ENCODE peak calls at places on chromosomes 3 and 15, in six cellular contexts. One of them, this sample, is unnamed.

GRCh38 chr3:29334652-29335189 is 53.9 kb downstream of the RBMS3 start:
- DNase-seq in ovary: no peak
- DNase-seq in hepatocyte: no peak
- DNase-seq in tibial artery: no peak
- DNase-seq in neural progenitor cell: no peak
- DNase-seq in transverse colon: no peak
- DNase-seq in this sample: no peak

GRCh38 chr15:101255066-101255415 is 3.2 kb upstream of the CHSY1 start:
- DNase-seq in ovary: no peak
- DNase-seq in hepatocyte: no peak
- DNase-seq in tibial artery: no peak
- DNase-seq in neural progenitor cell: no peak
- DNase-seq in transverse colon: no peak
- DNase-seq in this sample: no peak

GRCh38 chr3:192772495-192772894 is 45.2 kb upstream of the FGF12 start:
- DNase-seq in ovary: no peak
- DNase-seq in hepatocyte: peak; percentile 61
- DNase-seq in tibial artery: no peak
- DNase-seq in neural progenitor cell: peak; percentile 61
- DNase-seq in transverse colon: no peak
- DNase-seq in this sample: peak; percentile 34

GRCh38 chr3:169387751-169388696 is 275.5 kb downstream of the MECOM start:
- DNase-seq in ovary: no peak
- DNase-seq in hepatocyte: peak; percentile 28
- DNase-seq in tibial artery: peak; percentile 64
- DNase-seq in neural progenitor cell: peak; percentile 22
- DNase-seq in transverse colon: peak; percentile 69
- DNase-seq in this sample: peak; percentile 78

GRCh38 chr3:9780451-9780797 is 10.7 kb upstream of the CAMK1 start:
- DNase-seq in ovary: no peak
- DNase-seq in hepatocyte: no peak
- DNase-seq in tibial artery: no peak
- DNase-seq in neural progenitor cell: no peak
- DNase-seq in transverse colon: no peak
- DNase-seq in this sample: no peak

GRCh38 chr3:184738982-184739381 is 27.1 kb upstream of the MAGEF1 start:
- DNase-seq in ovary: peak; percentile 2
- DNase-seq in hepatocyte: no peak
- DNase-seq in tibial artery: no peak
- DNase-seq in neural progenitor cell: no peak
- DNase-seq in transverse colon: no peak
- DNase-seq in this sample: no peak

GRCh38 chr3:39408493-39409372 is 2.2 kb downstream of the RPSA start:
- DNase-seq in ovary: no peak
- DNase-seq in hepatocyte: no peak
- DNase-seq in tibial artery: no peak
- DNase-seq in neural progenitor cell: no peak
- DNase-seq in transverse colon: no peak
- DNase-seq in this sample: no peak

GRCh38 chr3:50245251-50245745 is 9.3 kb downstream of the GNAI2 start:
- DNase-seq in ovary: no peak
- DNase-seq in hepatocyte: no peak
- DNase-seq in tibial artery: no peak
- DNase-seq in neural progenitor cell: peak; percentile 32
- DNase-seq in transverse colon: no peak
- DNase-seq in this sample: no peak

GRCh38 chr3:72247645-72248388 is 462.9 kb upstream of the PROK2 start:
- DNase-seq in ovary: no peak
- DNase-seq in hepatocyte: no peak
- DNase-seq in tibial artery: no peak
- DNase-seq in neural progenitor cell: no peak
- DNase-seq in transverse colon: no peak
- DNase-seq in this sample: no peak

GRCh38 chr3:37443363-37444035 is 269.1 kb upstream of the LRRFIP2 start:
- DNase-seq in ovary: no peak
- DNase-seq in hepatocyte: no peak
- DNase-seq in tibial artery: no peak
- DNase-seq in neural progenitor cell: no peak
- DNase-seq in transverse colon: no peak
- DNase-seq in this sample: no peak

GRCh38 chr3:6799264-6799915 is 61.5 kb upstream of the GRM7 start:
- DNase-seq in ovary: no peak
- DNase-seq in hepatocyte: peak; percentile 72
- DNase-seq in tibial artery: no peak
- DNase-seq in neural progenitor cell: peak; percentile 61
- DNase-seq in transverse colon: peak; percentile 50
- DNase-seq in this sample: peak; percentile 10

GRCh38 chr3:171339606-171340005 is 120.6 kb downstream of the TNIK start:
- DNase-seq in ovary: no peak
- DNase-seq in hepatocyte: no peak
- DNase-seq in tibial artery: no peak
- DNase-seq in neural progenitor cell: no peak
- DNase-seq in transverse colon: peak; percentile 76
- DNase-seq in this sample: no peak

GRCh38 chr3:57060089-57060829 is at the start of gene SPATA12:
- DNase-seq in ovary: peak; percentile 58
- DNase-seq in hepatocyte: peak; percentile 91
- DNase-seq in tibial artery: peak; percentile 83
- DNase-seq in neural progenitor cell: peak; percentile 72
- DNase-seq in transverse colon: peak; percentile 85
- DNase-seq in this sample: no peak

GRCh38 chr15:40235201-40235890 is 3.5 kb upstream of the PAK6 start:
- DNase-seq in ovary: no peak
- DNase-seq in hepatocyte: no peak
- DNase-seq in tibial artery: no peak
- DNase-seq in neural progenitor cell: no peak
- DNase-seq in transverse colon: no peak
- DNase-seq in this sample: no peak

GRCh38 chr3:121651684-121652083 is 9.0 kb downstream of the HCLS1 start:
- DNase-seq in ovary: no peak
- DNase-seq in hepatocyte: no peak
- DNase-seq in tibial artery: no peak
- DNase-seq in neural progenitor cell: no peak
- DNase-seq in transverse colon: no peak
- DNase-seq in this sample: no peak

GRCh38 chr15:49868348-49868747 is 247.5 kb downstream of the DTWD1 start:
- DNase-seq in ovary: no peak
- DNase-seq in hepatocyte: no peak
- DNase-seq in tibial artery: no peak
- DNase-seq in neural progenitor cell: no peak
- DNase-seq in transverse colon: no peak
- DNase-seq in this sample: no peak

GRCh38 chr3:62237296-62237948 is 135.9 kb downstream of the FEZF2 start:
- DNase-seq in ovary: no peak
- DNase-seq in hepatocyte: no peak
- DNase-seq in tibial artery: no peak
- DNase-seq in neural progenitor cell: no peak
- DNase-seq in transverse colon: no peak
- DNase-seq in this sample: no peak

GRCh38 chr3:47016086-47016933 is 36.8 kb downstream of the NBEAL2 start:
- DNase-seq in ovary: no peak
- DNase-seq in hepatocyte: no peak
- DNase-seq in tibial artery: no peak
- DNase-seq in neural progenitor cell: no peak
- DNase-seq in transverse colon: no peak
- DNase-seq in this sample: no peak

GRCh38 chr15:77454265-77454664 is 33.6 kb downstream of the HMG20A start:
- DNase-seq in ovary: no peak
- DNase-seq in hepatocyte: no peak
- DNase-seq in tibial artery: no peak
- DNase-seq in neural progenitor cell: no peak
- DNase-seq in transverse colon: no peak
- DNase-seq in this sample: no peak

GRCh38 chr3:132318451-132318850 is 1.2 kb downstream of the ACP3 start:
- DNase-seq in ovary: no peak
- DNase-seq in hepatocyte: no peak
- DNase-seq in tibial artery: no peak
- DNase-seq in neural progenitor cell: no peak
- DNase-seq in transverse colon: no peak
- DNase-seq in this sample: no peak
- H3K4me3 ChIP-seq in ovary: no peak overlapping the region
- H3K4me3 ChIP-seq in hepatocyte: no peak overlapping the region
- H3K4me3 ChIP-seq in tibial artery: no peak overlapping the region
- H3K4me3 ChIP-seq in neural progenitor cell: no peak overlapping the region
- H3K4me3 ChIP-seq in transverse colon: no peak overlapping the region
- H3K4me3 ChIP-seq in this sample: peak overlapping the region; percentile 24

GRCh38 chr3:107881517-107881916 is 209.3 kb downstream of the CD47 start:
- DNase-seq in ovary: no peak
- DNase-seq in hepatocyte: no peak
- DNase-seq in tibial artery: no peak
- DNase-seq in neural progenitor cell: no peak
- DNase-seq in transverse colon: no peak
- DNase-seq in this sample: no peak

GRCh38 chr3:107884028-107884427 is 206.8 kb downstream of the CD47 start:
- DNase-seq in ovary: no peak
- DNase-seq in hepatocyte: no peak
- DNase-seq in tibial artery: no peak
- DNase-seq in neural progenitor cell: no peak
- DNase-seq in transverse colon: no peak
- DNase-seq in this sample: no peak

GRCh38 chr3:107882881-107883280 is 207.9 kb downstream of the CD47 start:
- DNase-seq in ovary: no peak
- DNase-seq in hepatocyte: no peak
- DNase-seq in tibial artery: no peak
- DNase-seq in neural progenitor cell: no peak
- DNase-seq in transverse colon: no peak
- DNase-seq in this sample: no peak

GRCh38 chr3:107882261-107882660 is 208.6 kb downstream of the CD47 start:
- DNase-seq in ovary: no peak
- DNase-seq in hepatocyte: no peak
- DNase-seq in tibial artery: no peak
- DNase-seq in neural progenitor cell: no peak
- DNase-seq in transverse colon: no peak
- DNase-seq in this sample: no peak

DNA sequence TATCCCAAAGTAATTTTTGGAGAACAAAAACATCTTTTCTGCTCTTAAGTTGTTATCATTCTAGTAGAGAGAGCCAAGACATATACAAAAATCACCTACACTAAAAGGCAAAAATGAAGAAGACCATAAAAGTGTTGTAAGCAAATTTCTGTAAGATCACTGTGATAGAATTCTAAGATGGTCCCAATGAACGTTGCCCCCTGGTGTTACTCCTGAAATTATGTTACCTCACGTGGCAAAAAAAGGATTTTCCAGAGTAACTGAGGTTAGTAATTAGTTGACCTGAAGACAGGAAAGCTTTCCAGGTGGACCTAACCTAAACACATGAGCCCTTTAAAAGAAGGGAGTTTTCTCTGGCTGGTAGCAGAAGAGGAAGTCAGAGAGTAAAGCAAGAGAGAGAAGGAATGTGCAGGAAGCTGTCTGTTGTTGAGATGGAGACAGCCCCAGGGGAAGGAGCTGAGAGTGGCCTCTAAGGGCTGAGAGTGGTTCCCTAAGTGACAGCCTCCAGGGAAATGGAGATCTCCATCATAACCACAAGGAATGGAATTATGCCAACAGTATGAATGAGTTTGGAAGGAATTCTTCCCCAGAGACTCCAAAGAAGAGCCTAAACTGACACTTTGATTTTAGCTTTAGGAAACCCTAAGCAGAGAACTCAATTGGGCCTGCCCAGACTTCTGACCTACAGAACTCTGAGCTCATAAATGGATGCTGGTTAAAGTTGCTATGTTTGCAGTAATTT is 205.9 kb downstream of the CD47 start:
- DNase-seq in ovary: no peak
- DNase-seq in hepatocyte: no peak
- DNase-seq in tibial artery: no peak
- DNase-seq in neural progenitor cell: peak; percentile 11
- DNase-seq in transverse colon: no peak
- DNase-seq in this sample: no peak
- TF ChIP-seq CTCF in ovary: no peak
- TF ChIP-seq CTCF in hepatocyte: no peak
- TF ChIP-seq CTCF in tibial artery: no peak
- TF ChIP-seq CTCF in neural progenitor cell: peak; percentile 41
- TF ChIP-seq CTCF in transverse colon: no peak
- TF ChIP-seq CTCF in this sample: peak; percentile 29

GRCh38 chr3:27720029-27720518 is 2.0 kb downstream of the EOMES start:
- DNase-seq in ovary: no peak
- DNase-seq in hepatocyte: no peak
- DNase-seq in tibial artery: no peak
- DNase-seq in neural progenitor cell: no peak
- DNase-seq in transverse colon: no peak
- DNase-seq in this sample: no peak

GRCh38 chr3:27719306-27720003 is 2.7 kb downstream of the EOMES start:
- DNase-seq in ovary: no peak
- DNase-seq in hepatocyte: no peak
- DNase-seq in tibial artery: no peak
- DNase-seq in neural progenitor cell: no peak
- DNase-seq in transverse colon: no peak
- DNase-seq in this sample: no peak

GRCh38 chr3:27722957-27723802 is 1.1 kb upstream of the EOMES start:
- DNase-seq in ovary: no peak
- DNase-seq in hepatocyte: no peak
- DNase-seq in tibial artery: no peak
- DNase-seq in neural progenitor cell: peak; percentile 59
- DNase-seq in transverse colon: no peak
- DNase-seq in this sample: no peak

GRCh38 chr3:27721717-27722564 is at the start of gene EOMES:
- DNase-seq in ovary: no peak
- DNase-seq in hepatocyte: peak; percentile 44
- DNase-seq in tibial artery: no peak
- DNase-seq in neural progenitor cell: peak; percentile 89
- DNase-seq in transverse colon: peak; percentile 42
- DNase-seq in this sample: peak; percentile 60

DNA sequence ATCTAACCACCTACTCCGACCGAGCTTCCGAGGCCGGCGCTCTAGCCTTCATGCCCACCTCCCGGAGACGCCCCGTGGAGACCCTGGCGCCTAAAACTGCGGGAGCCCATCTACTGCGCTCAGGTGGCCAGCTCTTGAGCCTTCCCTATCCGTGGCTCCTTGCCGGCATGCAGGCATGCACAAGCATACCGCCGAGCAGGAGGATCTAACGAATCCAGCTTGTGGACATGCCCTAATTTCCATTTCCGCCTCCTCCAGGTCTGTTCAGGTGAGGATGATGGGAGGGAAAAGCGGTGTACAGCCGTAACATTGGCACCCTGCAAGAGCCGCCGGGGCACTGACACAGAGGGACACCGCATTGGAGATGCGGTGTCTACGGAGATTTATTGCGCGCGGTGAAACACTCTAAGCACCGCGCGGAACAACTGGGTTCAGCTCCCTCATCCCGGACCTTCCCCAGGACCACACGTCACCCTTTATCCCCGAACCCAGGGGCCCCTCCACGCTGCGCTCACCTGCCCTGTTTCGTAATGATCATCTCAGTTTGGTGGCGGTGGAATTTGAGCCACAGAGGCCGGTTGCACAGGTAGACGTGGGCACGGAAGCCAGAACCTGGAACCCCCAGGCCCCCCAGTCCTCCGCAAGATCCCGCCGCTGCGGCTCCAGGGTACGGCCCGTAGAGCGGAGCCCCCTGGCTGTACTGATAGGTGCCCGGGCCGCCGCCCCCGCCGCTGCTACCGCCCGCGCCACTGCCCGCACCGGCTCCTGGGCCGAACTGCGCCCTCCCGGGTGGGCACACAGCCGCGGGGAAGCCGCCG is 1.0 kb downstream of the EOMES start:
- DNase-seq in ovary: no peak
- DNase-seq in hepatocyte: no peak
- DNase-seq in tibial artery: no peak
- DNase-seq in neural progenitor cell: peak; percentile 64
- DNase-seq in transverse colon: no peak
- DNase-seq in this sample: peak; percentile 28
- H3K27me3 ChIP-seq in ovary: no peaks in the 10 kb centered on the region
- H3K27me3 ChIP-seq in hepatocyte: peaks cover 98% of the 10 kb centered on the region
- H3K27me3 ChIP-seq in tibial artery: peaks cover 97% of the 10 kb centered on the region
- H3K27me3 ChIP-seq in neural progenitor cell: peaks cover 100% of the 10 kb centered on the region
- H3K27me3 ChIP-seq in transverse colon: peaks cover 100% of the 10 kb centered on the region
- H3K27me3 ChIP-seq in this sample: peaks cover 100% of the 10 kb centered on the region

GRCh38 chr3:43031490-43032216 is 52.5 kb downstream of the GASK1A start:
- DNase-seq in ovary: no peak
- DNase-seq in hepatocyte: no peak
- DNase-seq in tibial artery: peak; percentile 48
- DNase-seq in neural progenitor cell: no peak
- DNase-seq in transverse colon: no peak
- DNase-seq in this sample: no peak
- H3K4me3 ChIP-seq in ovary: no peak overlapping the region
- H3K4me3 ChIP-seq in hepatocyte: no peak overlapping the region
- H3K4me3 ChIP-seq in tibial artery: no peak overlapping the region
- H3K4me3 ChIP-seq in neural progenitor cell: no peak overlapping the region
- H3K4me3 ChIP-seq in transverse colon: no peak overlapping the region
- H3K4me3 ChIP-seq in this sample: no peak overlapping the region

This sample was measured in cardiac muscle cell.